ENCODE peak calls at places on chromosomes 4 and X, in four cellular contexts. R, W, M and I are unnamed samples.

GRCh38 chr4:185408432-185408831 is 11.8 kb downstream of the ANKRD37 start:
- DNase-seq in W (no peak), M (no peak), R (no peak), I (no peak)

GRCh38 chrX:137988470-137988869 is 422.5 kb downstream of the ZIC3 start:
- DNase-seq in M (no peak), W (no peak), R (no peak), I (no peak)

GRCh38 chr4:7049295-7049694 is 6.1 kb downstream of the TADA2B start:
- DNase-seq in R (no peak), W (no peak), M (peak; percentile 18), I (no peak)

GRCh38 chr4:108169639-108170038 is 907 bp upstream of the LEF1 start:
- DNase-seq in M (no peak), W (no peak), R (no peak), I (no peak)

GRCh38 chr4:54228064-54228527 is 997 bp upstream of the PDGFRA start:
- DNase-seq in R (peak; percentile 80), W (no peak), M (peak; percentile 95), I (peak; percentile 18)

GRCh38 chr4:145679520-145679919 is 426 bp upstream of the C4orf51 start:
- DNase-seq in M (no peak), R (peak; percentile 24), W (no peak), I (peak; percentile 98)

GRCh38 chr4:4859799-4860380 is 425 bp downstream of the MSX1 start:
- DNase-seq in W (no peak), M (no peak), R (no peak), I (no peak)

GRCh38 chr4:1478766-1479355 is 72.6 kb upstream of the NKX1-1 start:
- DNase-seq in R (no peak), M (no peak), W (no peak), I (no peak)

GRCh38 chrX:15328821-15329220 is 6.5 kb downstream of the PIGA start:
- DNase-seq in R (no peak), M (no peak), W (no peak), I (no peak)

GRCh38 chr4:9901262-9901661 is 119.8 kb downstream of the DRD5 start:
- DNase-seq in M (no peak), R (no peak), W (no peak), I (no peak)

GRCh38 chrX:148049441-148049840 is 68.3 kb downstream of the FMR1NB start:
- DNase-seq in W (no peak), M (no peak), R (no peak), I (peak; percentile 44)

GRCh38 chr4:83585982-83586508 is 50.1 kb downstream of the GPAT3 start:
- DNase-seq in R (no peak), W (no peak), M (no peak), I (no peak)